ENCODE peak calls at places on chromosomes 13 and 19, in six cellular contexts. L is mesenchymal stem cell, Z is IMR-90, V is neuronal stem cell, H is mesendoderm, K is H1. P is an unnamed sample.

GRCh38 chr13:106561551-106562170 is 6.3 kb downstream of the ARGLU1 start:
- DNase-seq in K (no peak), V (no peak), L (peak), H (peak), Z (peak), P (no peak)

GRCh38 chr13:45231722-45232121 is 30.9 kb upstream of the KCTD4 start:
- DNase-seq in Z (peak), L (peak), V (no peak), H (peak), K (no peak), P (no peak)

GRCh38 chr19:45492627-45493470 is 4.0 kb downstream of the RTN2 start:
- DNase-seq in Z (peak), H (peak), K (peak), L (peak), V (no peak), P (peak)

GRCh38 chr13:32745509-32745908 is 159.3 kb downstream of the PDS5B start:
- DNase-seq in H (peak), L (no peak), V (no peak), K (no peak), Z (no peak), P (no peak)

GRCh38 chr19:30883071-30883470 is 466.2 kb downstream of the TSHZ3 start:
- DNase-seq in L (no peak), H (peak), Z (no peak), V (no peak), K (no peak), P (peak)

GRCh38 chr19:16041571-16042386 is 34.5 kb upstream of the TPM4 start:
- DNase-seq in H (peak), Z (peak), K (peak), V (peak), L (peak), P (peak)

GRCh38 chr13:109426690-109426990 is 359.7 kb downstream of the IRS2 start:
- DNase-seq in L (no peak), Z (no peak), K (no peak), H (no peak), V (no peak), P (no peak)

GRCh38 chr13:75870397-75870801 is 234.3 kb downstream of the LMO7 start:
- DNase-seq in L (peak), Z (peak), H (no peak), K (peak), V (peak), P (no peak)

GRCh38 chr19:13817018-13817614 is 21.9 kb downstream of the ZSWIM4 start:
- DNase-seq in Z (no peak), H (peak), K (peak), V (no peak), L (peak), P (peak)

GRCh38 chr19:38977445-38978314 is 2.1 kb upstream of the FBXO17 start:
- DNase-seq in V (no peak), L (peak), K (no peak), H (no peak), Z (peak), P (no peak)

GRCh38 chr13:26624572-26624971 is 67.1 kb downstream of the WASF3 start:
- DNase-seq in K (no peak), Z (no peak), H (no peak), V (no peak), L (peak), P (no peak)

GRCh38 chr19:43605875-43606568 is 5.9 kb upstream of the SRRM5 start:
- DNase-seq in H (no peak), V (no peak), K (no peak), L (no peak), Z (no peak), P (no peak)

GRCh38 chr13:89687066-89687465 is 1660.4 kb upstream of the MIR17HG start:
- DNase-seq in V (no peak), L (no peak), H (no peak), K (no peak), Z (no peak), P (no peak)

GRCh38 chr19:4504874-4505569 is 13.3 kb downstream of the PLIN4 start:
- DNase-seq in V (no peak), H (no peak), L (no peak), Z (no peak), K (no peak), P (no peak)

GRCh38 chr19:10270616-10271394 is at the start of gene ICAM1:
- DNase-seq in Z (peak), K (peak), H (peak), L (peak), V (no peak), P (peak)

GRCh38 chr13:110869231-110869804 is 45.6 kb downstream of the ANKRD10 start:
- DNase-seq in K (no peak), V (no peak), L (no peak), H (no peak), Z (no peak), P (no peak)

DNA sequence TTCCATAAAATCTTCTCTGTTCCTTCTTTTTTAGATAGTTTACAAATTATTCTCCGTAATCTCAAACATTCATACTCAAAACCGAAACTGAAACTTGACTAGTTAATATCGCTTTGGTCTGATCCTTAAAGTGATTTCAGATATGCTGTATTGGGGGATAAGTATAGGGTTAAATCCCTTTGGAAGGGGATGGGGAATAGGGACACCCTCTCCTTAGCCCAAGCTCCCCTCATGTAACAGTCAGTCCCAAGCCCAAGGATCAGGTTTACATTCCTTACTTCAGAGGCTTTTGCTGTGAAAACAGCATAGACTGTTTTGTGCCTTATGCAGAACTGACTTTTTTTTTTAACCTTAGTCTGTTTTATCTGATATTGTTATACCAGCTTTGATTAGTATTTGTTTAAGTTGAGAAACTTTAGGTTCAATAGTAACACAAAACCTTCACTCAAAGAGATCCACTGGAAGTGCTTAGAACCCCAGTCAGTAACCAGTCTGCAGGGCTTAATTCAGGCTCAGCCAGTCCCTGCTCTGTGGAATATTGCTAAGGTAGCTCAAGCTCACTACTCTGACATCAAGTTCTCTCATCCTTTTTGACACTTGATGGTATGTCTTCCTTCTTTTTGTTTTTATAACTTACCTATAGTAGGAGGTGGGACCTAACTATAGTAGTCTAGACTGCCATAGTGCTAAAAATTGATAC is 10.5 kb downstream of the CDADC1 start:
- DNase-seq in L (no peak), K (no peak), Z (no peak), V (no peak), H (no peak), P (no peak)
- H3K27ac ChIP-seq in L (no peak), K (no peak), Z (no peak), V (no peak), H (no peak), P (no peak)

GRCh38 chr13:51326782-51327181 is 12.7 kb upstream of the SERPINE3 start:
- DNase-seq in H (no peak), V (no peak), L (no peak), K (no peak), Z (no peak), P (no peak)
- H2BK15ac ChIP-seq in H (no peak), V (no peak), L (no peak), K (no peak), Z (no peak), P (no peak)

DNA sequence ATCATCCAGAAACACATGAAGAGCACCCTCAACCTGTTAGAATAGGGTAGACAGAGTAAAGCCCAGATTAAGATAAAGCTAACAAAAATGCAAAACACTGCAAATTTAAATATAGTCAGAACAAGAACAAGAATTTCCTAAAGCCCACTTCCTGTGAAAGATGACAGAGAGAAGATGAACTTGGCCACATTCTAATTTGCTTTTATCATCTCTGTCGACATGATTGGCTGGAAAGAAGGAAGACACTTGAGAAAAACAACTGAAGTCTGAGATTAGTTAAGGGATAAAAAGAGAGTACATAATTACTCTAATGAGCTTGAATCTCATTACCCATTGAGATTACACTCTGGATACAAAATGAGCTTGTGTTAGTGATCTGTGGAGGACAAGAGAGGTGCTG is 537.6 kb downstream of the KLF5 start:
- DNase-seq in Z (no peak), L (no peak), K (no peak), V (no peak), H (no peak), P (no peak)
- H3K18ac ChIP-seq in Z (no peak), L (no peak), K (no peak), V (no peak), H (no peak), P (no peak)

GRCh38 chr19:18502633-18503294 is 19.1 kb downstream of the ELL start:
- DNase-seq in K (no peak), Z (no peak), H (no peak), L (no peak), V (no peak), P (no peak)

GRCh38 chr19:18503337-18503970 is 18.4 kb downstream of the ELL start:
- DNase-seq in Z (no peak), V (no peak), K (no peak), L (no peak), H (no peak), P (no peak)

GRCh38 chr19:18501351-18501750 is 20.5 kb downstream of the ELL start:
- DNase-seq in K (no peak), L (no peak), H (no peak), Z (no peak), V (no peak), P (no peak)

GRCh38 chr19:18501832-18502231 is 20.0 kb downstream of the ELL start:
- DNase-seq in K (no peak), L (no peak), V (no peak), Z (no peak), H (no peak), P (no peak)

GRCh38 chr19:18502236-18502632 is 19.6 kb downstream of the ELL start:
- DNase-seq in H (no peak), Z (no peak), K (no peak), V (no peak), L (no peak), P (no peak)
- H3K27ac ChIP-seq in H (no peak), Z (no peak), K (no peak), V (no peak), L (no peak), P (no peak)

DNA sequence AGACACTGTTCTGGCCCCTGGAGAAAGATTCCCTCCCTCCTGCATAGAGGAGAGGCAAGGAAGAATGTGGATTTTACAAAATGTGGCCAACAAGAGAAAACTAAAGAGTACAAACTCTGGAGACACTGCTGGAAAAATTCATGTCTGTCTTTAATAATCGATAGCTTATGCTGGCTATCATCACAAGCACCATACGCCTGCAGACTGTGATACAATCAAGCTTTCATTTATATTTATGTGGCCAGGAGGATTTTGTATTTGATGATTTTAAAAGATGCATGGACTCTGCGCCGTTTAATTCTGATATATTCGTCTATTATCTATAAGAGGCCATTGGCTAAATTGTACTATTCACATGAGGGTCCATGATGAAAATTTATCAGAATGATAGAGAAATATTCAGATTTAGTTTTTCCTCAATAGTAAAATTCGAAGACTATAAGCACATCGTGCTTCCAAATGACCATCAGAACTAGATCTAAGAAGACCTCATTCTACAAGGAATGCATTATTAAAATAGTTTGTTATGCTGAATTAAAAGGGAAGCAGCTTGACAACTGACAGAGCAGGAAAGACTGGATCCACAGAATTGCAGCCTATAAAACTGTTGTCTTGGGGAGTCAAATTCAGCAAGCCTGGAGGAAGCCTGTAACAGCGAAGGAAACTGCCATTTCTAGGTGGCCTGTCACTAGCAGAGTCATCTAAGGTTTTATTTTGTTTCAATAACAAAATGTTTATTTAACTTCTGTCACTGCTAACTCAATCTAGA is 578.6 kb downstream of the DIAPH3 start:
- DNase-seq in L (no peak), H (no peak), K (no peak), V (no peak), Z (no peak), P (no peak)
- H2BK15ac ChIP-seq in L (no peak), H (no peak), K (no peak), V (no peak), Z (no peak), P (no peak)

DNA sequence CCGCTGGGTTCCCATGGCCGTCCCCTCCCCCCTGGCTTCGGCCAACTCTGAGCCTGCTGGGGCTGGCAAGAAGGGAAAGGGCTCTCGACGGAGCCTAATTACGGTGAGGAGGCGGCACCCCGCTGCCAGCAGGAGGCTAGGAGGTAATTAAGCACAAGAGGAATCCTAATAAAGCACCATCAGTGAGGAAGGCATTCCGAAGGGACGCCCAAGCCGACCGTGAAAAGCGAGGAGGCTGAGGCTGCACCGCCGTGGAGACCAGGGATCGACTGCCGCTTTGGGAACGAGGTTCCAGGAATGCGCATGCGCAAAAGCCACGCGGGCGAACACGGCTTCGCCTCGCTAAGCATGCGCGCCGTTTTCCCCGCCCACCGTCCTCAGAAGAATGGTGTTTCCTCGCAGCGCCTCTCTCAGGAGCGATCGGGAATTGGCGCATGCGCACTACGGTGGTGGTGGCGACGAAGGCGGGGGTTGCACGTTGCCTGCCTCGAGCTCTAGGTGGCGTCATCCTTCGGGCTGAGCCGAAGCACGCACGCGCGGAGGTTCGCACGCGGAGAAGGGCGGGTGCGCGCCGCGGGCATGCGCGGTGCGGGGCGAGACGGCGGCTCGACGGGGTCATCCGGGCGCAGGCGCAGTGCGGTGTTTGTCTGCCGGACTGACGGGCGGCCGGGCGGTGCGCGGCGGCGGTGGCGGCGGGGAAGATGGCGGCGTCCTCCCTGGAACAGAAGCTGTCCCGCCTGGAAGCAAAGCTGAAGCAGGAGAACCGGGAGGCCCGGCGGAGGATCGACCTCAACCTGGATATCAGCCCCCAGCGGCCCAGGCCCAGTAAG is at the start of gene MAP2K7:
- DNase-seq in V (peak), K (peak), H (peak), Z (peak), L (peak), P (peak)
- H3K18ac ChIP-seq in V (peak), K (peak), H (peak), Z (peak), L (peak), P (peak)